ENCODE peak calls at places on chromosome 1, in seven cellular contexts. S is SK-N-SH, R is HCT116, Q is H1, K is K562, O is HepG2, Y is GM12878. M is an unnamed sample.

GRCh38 chr1:57423135-57424131 is at the start of gene DAB1:
- DNase-seq in S (peak), R (no peak), Q (peak), K (no peak), O (no peak), Y (no peak), M (no peak)

GRCh38 chr1:160830321-160831153 is 32.1 kb downstream of the CD244 start:
- DNase-seq in S (peak), R (peak), Q (peak), K (peak), O (peak), Y (no peak), M (peak)

GRCh38 chr1:204084247-204084772 is 11.4 kb downstream of the SOX13 start:
- DNase-seq in S (no peak), R (no peak), Q (peak), K (no peak), O (peak), Y (no peak), M (peak)

GRCh38 chr1:18668750-18669404 is 38.2 kb downstream of the PAX7 start:
- DNase-seq in S (no peak), R (peak), Q (no peak), K (no peak), O (no peak), Y (no peak), M (peak)

GRCh38 chr1:246566808-246567154 is 525 bp downstream of the CNST start:
- DNase-seq in S (no peak), R (no peak), Q (no peak), K (no peak), O (no peak), Y (no peak), M (no peak)

GRCh38 chr1:89974701-89975470 is 20.0 kb upstream of the ZNF326 start:
- DNase-seq in S (no peak), R (no peak), Q (no peak), K (no peak), O (peak), Y (no peak), M (no peak)

GRCh38 chr1:212457740-212458338 is 25.1 kb downstream of the NENF start:
- DNase-seq in S (peak), R (peak), Q (peak), K (peak), O (peak), Y (no peak), M (peak)

GRCh38 chr1:57916034-57916433 is 492.2 kb upstream of the DAB1 start:
- DNase-seq in S (no peak), R (no peak), Q (no peak), K (no peak), O (no peak), Y (no peak), M (no peak)

GRCh38 chr1:59116920-59117542 is 179.9 kb upstream of the FGGY start:
- DNase-seq in S (no peak), R (no peak), Q (no peak), K (no peak), O (no peak), Y (no peak), M (no peak)

GRCh38 chr1:46062651-46063319 is 69.6 kb downstream of the PIK3R3 start:
- DNase-seq in S (no peak), R (no peak), Q (no peak), K (no peak), O (no peak), Y (peak), M (no peak)

DNA sequence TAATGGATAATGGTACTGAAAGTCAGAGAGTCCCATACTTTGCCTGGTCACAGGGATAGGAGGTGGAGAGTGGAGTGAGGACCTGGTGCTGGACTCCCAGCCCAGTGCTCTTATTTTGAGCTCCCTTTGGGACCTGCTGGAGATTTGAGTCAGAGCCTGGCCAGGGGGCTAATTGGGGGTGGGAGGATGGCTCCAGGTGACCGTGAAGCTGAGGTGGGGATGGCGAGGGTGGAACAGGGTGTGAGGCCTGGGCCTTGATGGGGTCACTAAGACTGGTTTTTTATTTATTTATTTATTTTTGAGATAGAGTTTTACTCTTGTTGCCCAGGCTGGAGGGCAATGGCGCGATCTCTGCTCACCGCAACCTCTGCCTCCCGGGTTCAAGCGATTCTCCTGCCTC is 17.8 kb downstream of the AMPD2 start:
- DNase-seq in S (no peak), R (no peak), Q (peak), K (no peak), O (no peak), Y (no peak), M (no peak)
- TF ChIP-seq JUND in S (no peak), R (no peak), Q (no peak), K (no peak), O (no peak), Y (no peak), M (no peak)

GRCh38 chr1:16905112-16905855 is 9.5 kb downstream of the RNU1-2 start:
- DNase-seq in S (no peak), R (peak), Q (peak), K (peak), O (peak), Y (peak), M (no peak)
- TF ChIP-seq JUND in S (peak), R (no peak), Q (peak), K (peak), O (no peak), Y (no peak), M (peak)

DNA sequence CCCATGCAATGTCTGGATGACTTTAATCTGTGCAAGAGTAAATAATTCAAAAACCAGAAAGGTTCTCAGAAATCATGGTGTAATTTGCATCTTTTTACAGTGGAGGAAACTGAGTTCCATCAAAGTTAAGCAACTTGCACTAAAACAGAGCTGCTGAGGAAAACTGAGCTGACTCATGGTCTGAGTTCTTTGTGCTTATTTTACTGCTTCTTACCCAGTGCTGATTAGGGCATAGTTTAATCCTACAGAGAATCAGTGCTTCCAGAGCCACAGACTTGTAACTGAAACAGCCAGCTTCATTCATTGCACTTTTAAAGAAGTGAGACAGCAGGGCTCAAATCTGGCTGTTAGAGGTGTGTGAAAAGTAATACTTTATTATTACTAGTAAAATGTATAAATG is 10.9 kb upstream of the RWDD3 start:
- DNase-seq in S (no peak), R (no peak), Q (no peak), K (no peak), O (no peak), Y (no peak), M (no peak)
- TF ChIP-seq JUND in S (no peak), R (no peak), Q (no peak), K (no peak), O (no peak), Y (no peak), M (no peak)

GRCh38 chr1:29167904-29168303 is 13.8 kb downstream of the SRSF4 start:
- DNase-seq in S (no peak), R (no peak), Q (no peak), K (no peak), O (no peak), Y (no peak), M (no peak)

GRCh38 chr1:29161977-29162376 is 19.7 kb downstream of the SRSF4 start:
- DNase-seq in S (no peak), R (no peak), Q (no peak), K (no peak), O (no peak), Y (no peak), M (no peak)

GRCh38 chr1:29164588-29164987 is 17.1 kb downstream of the SRSF4 start:
- DNase-seq in S (no peak), R (no peak), Q (peak), K (no peak), O (no peak), Y (no peak), M (no peak)

GRCh38 chr1:29162476-29163138 is 19.1 kb downstream of the SRSF4 start:
- DNase-seq in S (no peak), R (no peak), Q (peak), K (no peak), O (no peak), Y (no peak), M (no peak)

DNA sequence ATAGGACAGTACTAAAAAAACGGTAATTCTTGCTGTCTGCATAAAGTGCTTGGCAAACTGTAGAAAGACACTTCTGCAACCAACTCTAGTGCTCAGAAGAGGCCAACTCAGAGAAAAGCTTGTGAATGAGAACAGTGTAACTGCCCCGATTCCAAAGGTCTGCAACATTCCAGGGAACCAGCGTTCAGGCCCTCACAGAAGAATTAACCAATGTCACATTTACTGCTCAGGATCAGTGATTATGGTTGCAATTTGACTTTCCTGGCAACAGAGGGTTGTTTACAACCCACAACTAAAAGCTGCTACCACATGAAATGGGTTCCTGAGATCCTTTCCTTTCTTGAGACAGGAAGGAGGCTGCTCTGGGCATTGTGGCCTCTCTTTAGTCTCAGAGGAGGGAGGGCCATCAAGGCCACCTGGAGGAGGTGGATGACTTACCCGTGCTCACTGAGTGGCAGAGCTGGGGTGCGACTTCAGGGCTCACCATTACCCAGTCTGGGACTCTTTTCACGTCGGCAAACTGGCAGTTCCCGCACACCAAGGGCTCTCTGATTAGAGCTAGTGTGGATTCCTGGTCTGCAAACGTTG is 15.3 kb downstream of the SRSF4 start:
- DNase-seq in S (no peak), R (no peak), Q (no peak), K (no peak), O (peak), Y (no peak), M (no peak)
- TF ChIP-seq JUND in S (no peak), R (no peak), Q (no peak), K (no peak), O (no peak), Y (no peak), M (no peak)

GRCh38 chr1:54665852-54666251 is 24.3 kb downstream of the MROH7 start:
- DNase-seq in S (no peak), R (no peak), Q (no peak), K (no peak), O (no peak), Y (no peak), M (no peak)
- TF ChIP-seq JUND in S (no peak), R (no peak), Q (no peak), K (no peak), O (no peak), Y (no peak), M (no peak)

DNA sequence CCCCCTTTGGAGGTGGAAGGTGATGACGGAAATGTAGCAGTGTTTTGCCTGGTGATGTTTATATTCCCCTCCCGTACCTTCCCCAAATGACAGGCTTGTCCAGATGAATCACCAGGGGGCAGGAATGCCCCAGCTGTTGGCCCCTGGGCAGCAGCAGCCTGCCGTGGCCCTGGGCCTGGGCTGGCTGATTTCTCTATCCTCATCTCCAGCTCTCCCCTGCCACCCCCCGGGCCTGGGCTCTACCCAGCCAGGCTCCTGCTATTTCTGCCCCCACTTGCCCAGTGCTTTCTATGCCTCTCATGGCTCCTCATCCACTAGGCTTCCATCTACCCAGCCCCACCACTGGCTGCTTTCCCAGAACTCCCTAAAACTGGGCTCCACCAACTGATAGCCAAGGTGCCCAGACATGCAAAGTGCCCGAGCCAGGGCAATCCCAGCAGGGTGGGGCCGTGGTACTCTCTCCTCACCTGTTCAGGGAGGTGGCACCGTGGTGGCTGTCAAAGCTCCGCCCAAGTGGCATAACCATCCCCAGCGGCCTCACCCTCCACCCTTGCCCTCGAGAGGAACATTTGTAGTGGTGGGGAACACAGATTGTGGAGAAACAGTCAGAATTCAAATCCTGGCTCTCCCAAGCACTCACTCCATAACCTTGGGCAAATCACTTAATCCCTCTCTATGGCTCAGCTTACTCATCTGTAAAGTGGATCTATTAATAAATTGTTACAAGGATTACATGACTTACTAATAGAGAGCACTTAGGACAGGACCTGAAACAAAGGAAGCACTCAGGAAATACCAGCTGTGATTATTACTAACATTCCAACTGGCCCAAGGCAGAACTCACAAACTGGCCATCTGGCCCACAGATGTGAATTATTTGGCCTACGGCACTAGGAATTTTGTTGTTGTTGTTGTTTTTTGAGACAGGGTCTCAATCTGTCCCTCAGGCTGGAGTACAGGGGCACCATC is 12.8 kb upstream of the ECE1 start:
- DNase-seq in S (peak), R (no peak), Q (no peak), K (no peak), O (no peak), Y (no peak), M (no peak)
- TF ChIP-seq JUND in S (peak), R (no peak), Q (no peak), K (no peak), O (no peak), Y (no peak), M (no peak)

GRCh38 chr1:193763313-193763712 is 576.9 kb upstream of the B3GALT2 start:
- DNase-seq in S (no peak), R (no peak), Q (no peak), K (no peak), O (no peak), Y (no peak), M (no peak)
- TF ChIP-seq JUND in S (peak), R (no peak), Q (no peak), K (no peak), O (no peak), Y (no peak), M (no peak)